ENCODE peak calls at places on chromosomes 5 and 9, in five cellular contexts. O is Peyer's patch, H is fibroblast of mammary gland, P is left lung, Q is endodermal cell. I is an unnamed sample.

GRCh38 chr5:76867827-76868693 is 18.2 kb downstream of the S100Z start:
- DNase-seq in O (peak), P (peak), Q (peak), H (peak), I (peak)

GRCh38 chr5:150272531-150272930 is 17.0 kb downstream of the CAMK2A start:
- DNase-seq in Q (peak), O (no peak), H (peak), P (no peak), I (no peak)

GRCh38 chr9:95457769-95458168 is 59.0 kb downstream of the PTCH1 start:
- DNase-seq in Q (no peak), H (no peak), O (no peak), P (no peak), I (no peak)

GRCh38 chr9:133691191-133691590 is 47.0 kb downstream of the SARDH start:
- DNase-seq in Q (no peak), P (no peak), O (no peak), H (no peak), I (no peak)

GRCh38 chr9:17600962-17601593 is 22.2 kb downstream of the SH3GL2 start:
- DNase-seq in H (peak), O (no peak), P (no peak), Q (no peak), I (no peak)

GRCh38 chr5:124956471-124957029 is 210.1 kb upstream of the ZNF608 start:
- DNase-seq in Q (no peak), O (no peak), H (no peak), P (no peak), I (no peak)

GRCh38 chr9:75930193-75930592 is 39.7 kb downstream of the PCSK5 start:
- DNase-seq in Q (no peak), H (no peak), P (no peak), O (no peak), I (no peak)

GRCh38 chr9:18480649-18481048 is 6.7 kb downstream of the ADAMTSL1 start:
- DNase-seq in H (peak), Q (no peak), O (no peak), P (no peak), I (no peak)

GRCh38 chr9:129726322-129727160 is 26.3 kb downstream of the PTGES start:
- DNase-seq in H (peak), O (peak), P (peak), Q (peak), I (peak)

GRCh38 chr5:33338336-33339110 is 102.2 kb upstream of the TARS1 start:
- DNase-seq in O (no peak), Q (no peak), H (no peak), P (no peak), I (no peak)
- TF ChIP-seq CTCF in O (no peak), Q (peak), H (no peak), P (no peak), I (no peak)

GRCh38 chr9:107273634-107274033 is 9.4 kb upstream of the RAD23B start:
- DNase-seq in H (no peak), P (no peak), O (no peak), Q (no peak), I (no peak)
- TF ChIP-seq CTCF in H (no peak), P (no peak), O (no peak), Q (no peak), I (no peak)

GRCh38 chr9:106560540-106560939 is 302.4 kb upstream of the ZNF462 start:
- DNase-seq in H (no peak), O (no peak), P (no peak), Q (no peak), I (no peak)
- TF ChIP-seq CTCF in H (no peak), O (peak), P (no peak), Q (peak), I (no peak)

GRCh38 chr5:81838307-81838906 is 87.5 kb upstream of the SSBP2 start:
- DNase-seq in P (no peak), H (peak), O (peak), Q (peak), I (no peak)
- TF ChIP-seq CTCF in P (peak), H (peak), O (peak), Q (peak), I (no peak)

GRCh38 chr9:21316860-21317259 is 11.7 kb upstream of the IFNA5 start:
- DNase-seq in O (no peak), P (no peak), Q (no peak), H (no peak), I (no peak)
- TF ChIP-seq CTCF in O (no peak), P (no peak), Q (peak), H (no peak), I (no peak)

DNA sequence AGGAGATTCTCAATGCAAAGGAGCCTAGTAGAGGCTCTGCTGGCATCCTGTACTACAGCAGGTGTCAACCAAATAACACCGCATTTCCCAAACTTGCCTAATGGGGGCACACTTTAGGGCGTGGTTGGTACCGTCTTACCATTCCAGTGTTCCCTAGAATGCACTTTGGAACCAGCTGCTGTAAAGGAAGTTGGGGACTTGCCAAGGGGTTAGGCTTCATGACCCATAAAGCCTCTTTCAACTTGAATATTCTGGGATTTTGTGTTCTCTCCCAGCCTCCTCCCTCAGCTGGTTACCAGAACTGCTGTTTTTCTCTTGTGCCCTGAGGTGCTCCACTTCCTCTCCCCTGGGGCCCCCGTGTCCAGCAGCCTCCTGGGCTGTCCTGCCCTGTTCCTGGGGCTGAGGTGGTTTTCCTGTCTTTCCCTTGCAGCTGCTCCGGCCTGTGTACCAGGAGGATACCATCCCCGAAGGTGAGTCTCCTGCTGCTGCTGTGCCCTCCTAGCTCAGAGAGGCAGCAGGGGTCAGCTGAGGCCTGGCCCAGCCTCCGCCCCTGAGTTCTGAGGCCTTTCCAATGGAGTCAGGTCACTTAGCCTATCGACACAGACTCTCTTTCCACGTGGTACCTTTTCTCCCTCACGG is 44.7 kb downstream of the RGS3 start:
- DNase-seq in P (no peak), H (peak), O (peak), Q (peak), I (no peak)
- TF ChIP-seq CTCF in P (no peak), H (peak), O (no peak), Q (peak), I (no peak)

DNA sequence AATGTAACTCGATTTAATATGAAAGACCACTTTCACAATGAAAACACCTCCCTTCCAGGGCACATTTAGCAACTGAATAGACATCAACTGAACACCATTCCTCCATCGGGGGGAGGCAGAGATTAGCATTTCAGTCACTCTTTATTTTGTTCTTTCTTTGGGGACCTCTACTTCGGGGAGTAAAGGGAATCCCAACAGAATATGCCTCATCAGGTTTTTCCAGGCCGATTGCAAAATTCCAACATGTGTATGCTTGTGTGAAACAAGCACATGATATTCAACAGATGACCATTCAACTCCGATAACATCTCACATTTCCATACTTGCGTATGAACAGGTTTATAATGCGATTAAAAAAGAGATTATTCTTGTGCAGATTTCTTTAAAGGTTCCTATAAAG is 124.2 kb upstream of the RETREG1 start:
- DNase-seq in O (no peak), Q (no peak), H (peak), P (no peak), I (no peak)
- TF ChIP-seq CTCF in O (no peak), Q (no peak), H (peak), P (no peak), I (no peak)

GRCh38 chr5:64594601-64595518 is 89.0 kb downstream of the RGS7BP start:
- DNase-seq in Q (peak), O (no peak), P (no peak), H (no peak), I (no peak)
- TF ChIP-seq CTCF in Q (peak), O (no peak), P (no peak), H (peak), I (no peak)

DNA sequence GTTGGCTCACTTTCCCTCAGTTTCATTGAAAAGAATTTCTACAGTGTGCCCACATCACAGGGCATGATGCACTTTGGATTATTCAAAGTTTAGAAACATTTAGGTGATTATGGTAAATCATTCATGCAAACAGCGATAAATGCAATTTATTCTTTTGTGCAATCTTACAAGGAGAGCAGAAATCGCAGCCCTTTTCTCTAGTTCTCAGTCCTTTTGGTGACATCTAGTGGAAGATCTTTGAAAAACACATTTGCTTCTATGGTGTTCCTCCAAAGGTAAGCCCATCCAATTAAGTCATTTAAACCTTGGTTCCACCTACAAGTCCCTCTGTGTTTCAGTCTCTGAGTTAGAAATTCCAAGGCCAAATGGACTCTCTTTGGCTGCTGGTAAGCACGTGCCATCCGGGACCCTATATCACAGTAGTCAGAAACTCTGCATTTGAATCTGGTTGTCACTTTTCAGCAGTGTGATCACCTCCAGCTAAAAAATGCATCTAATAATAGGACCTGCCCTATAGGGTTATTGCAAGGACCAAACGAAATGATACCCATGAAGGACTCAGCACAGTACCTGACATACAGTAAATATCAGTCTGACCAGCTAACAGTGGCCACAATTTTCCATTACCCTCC is 66.4 kb downstream of the MACROH2A1 start:
- DNase-seq in H (peak), O (no peak), Q (no peak), P (no peak), I (no peak)
- TF ChIP-seq CTCF in H (peak), O (peak), Q (peak), P (peak), I (no peak)

GRCh38 chr5:16617272-16617973 is 626 bp upstream of the RETREG1 start:
- DNase-seq in Q (peak), H (no peak), P (no peak), O (peak), I (no peak)

GRCh38 chr5:16616536-16617271 is at the start of gene RETREG1:
- DNase-seq in Q (peak), O (peak), H (no peak), P (peak), I (peak)

GRCh38 chr5:16618138-16618897 is 1.5 kb upstream of the RETREG1 start:
- DNase-seq in O (no peak), H (no peak), P (no peak), Q (peak), I (no peak)

GRCh38 chr5:16619136-16619535 is 2.3 kb upstream of the RETREG1 start:
- DNase-seq in O (no peak), P (no peak), H (no peak), Q (no peak), I (no peak)

DNA sequence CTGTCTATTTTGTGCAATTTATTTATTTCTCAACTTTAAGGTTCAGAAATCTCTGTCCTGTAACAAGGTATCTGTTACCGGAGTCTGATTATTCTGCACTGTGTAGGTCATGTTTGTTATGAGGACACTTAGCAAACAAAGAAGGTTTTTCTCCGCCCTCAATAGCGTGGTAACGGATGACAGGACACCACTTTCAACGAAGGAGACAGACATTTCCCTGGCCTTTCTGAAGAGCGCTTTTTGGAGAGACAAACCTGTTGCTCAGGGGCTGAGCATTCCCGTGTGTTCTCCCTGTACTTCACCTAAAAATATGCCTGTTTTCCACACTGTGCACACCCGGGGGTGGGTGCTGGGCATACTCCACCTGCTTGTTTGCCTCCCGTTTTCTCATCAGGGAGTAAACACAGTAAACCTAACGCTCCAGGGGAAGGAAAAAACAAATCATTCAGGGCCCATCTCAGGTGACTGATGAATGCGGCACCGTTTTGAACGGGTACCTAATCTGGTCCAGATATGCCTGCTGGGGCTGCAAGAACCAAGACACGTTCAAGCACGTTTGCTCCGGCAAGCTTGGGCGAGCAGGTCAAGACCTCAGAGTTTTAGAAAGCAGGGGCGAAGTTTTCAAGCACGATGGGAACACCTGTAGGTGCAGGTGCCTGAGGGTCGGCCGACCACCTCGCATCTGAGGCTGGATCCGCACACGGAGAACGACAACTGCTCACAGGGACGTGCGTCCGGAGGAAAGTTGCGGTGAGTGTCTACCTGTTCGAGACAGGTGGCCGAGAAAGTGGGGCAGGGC is 861 bp downstream of the RETREG1 start:
- DNase-seq in O (no peak), Q (peak), P (no peak), H (no peak), I (no peak)
- TF ChIP-seq CTCF in O (no peak), Q (no peak), P (no peak), H (no peak), I (no peak)

I was measured in activated B cell treated with CpG ODN at 0.5 μM for 24 hours.